ENCODE peak calls at places on chromosomes 2 and 18, in four cellular contexts. C, M, I and Z are unnamed samples.

GRCh38 chr2:88067189-88067588 is 436 bp upstream of the SMYD1 start:
- DNase-seq in M (no peak), I (no peak), C (no peak), Z (no peak)

GRCh38 chr18:7921938-7922587 is 354.9 kb downstream of the PTPRM start:
- DNase-seq in M (no peak), C (no peak), I (no peak), Z (no peak)

GRCh38 chr2:238024986-238025385 is 35.8 kb upstream of the SCLY start:
- DNase-seq in I (no peak), C (no peak), M (no peak), Z (no peak)

GRCh38 chr18:34764451-34764850 is 54.4 kb downstream of the DTNA start:
- DNase-seq in I (no peak), M (no peak), C (no peak), Z (no peak)

GRCh38 chr2:102797486-102797885 is 35.7 kb downstream of the TMEM182 start:
- DNase-seq in C (no peak), I (no peak), M (no peak), Z (no peak)

GRCh38 chr18:59051470-59052165 is 88.1 kb upstream of the SEC11C start:
- DNase-seq in C (no peak), M (no peak), I (no peak), Z (no peak)

GRCh38 chr2:41061371-41061770 is 609.5 kb upstream of the SLC8A1 start:
- DNase-seq in C (no peak), M (no peak), I (no peak), Z (no peak)

GRCh38 chr2:64844087-64844486 is 145.1 kb upstream of the SLC1A4 start:
- DNase-seq in C (no peak), I (no peak), M (no peak), Z (no peak)

GRCh38 chr2:62423883-62424458 is 82.0 kb downstream of the TMEM17 start:
- DNase-seq in M (peak; percentile 63), C (no peak), I (no peak), Z (no peak)

GRCh38 chr18:67875057-67875456 is 358.5 kb upstream of the DSEL start:
- DNase-seq in C (no peak), M (no peak), I (no peak), Z (peak; percentile 5)

GRCh38 chr2:200442471-200442870 is 67.4 kb downstream of the KCTD18 start:
- DNase-seq in M (no peak), C (no peak), I (no peak), Z (no peak)